ENCODE peak calls at places on chromosomes 5 and 9, in four cellular contexts. L is non-pigmented ciliary epithelial cell, Y is iris pigment epithelial cell, Q is amniotic stem cell. M is an unnamed sample.

GRCh38 chr5:157324237-157324636 is 58.3 kb downstream of the CYFIP2 start:
- DNase-seq in Q (no peak), Y (no peak), L (no peak), M (no peak)

GRCh38 chr9:2655411-2655901 is 33.9 kb downstream of the VLDLR start:
- DNase-seq in Y (peak; percentile 94), Q (peak; percentile 21), L (peak; percentile 84), M (no peak)

GRCh38 chr9:76433851-76434250 is 25.1 kb upstream of the GCNT1 start:
- DNase-seq in Y (peak; percentile 80), Q (no peak), L (no peak), M (no peak)

GRCh38 chr9:133657120-133657661 is 21.0 kb downstream of the DBH start:
- DNase-seq in L (no peak), Q (no peak), Y (peak; percentile 9), M (no peak)

GRCh38 chr5:55324815-55325418 is 17.1 kb downstream of the MTREX start:
- DNase-seq in Y (peak; percentile 62), Q (no peak), L (no peak), M (no peak)

GRCh38 chr5:98773214-98773463 is 324 bp upstream of the RGMB start:
- DNase-seq in Y (no peak), L (no peak), Q (no peak), M (no peak)

GRCh38 chr9:70205366-70206020 is 53.3 kb upstream of the SMC5 start:
- DNase-seq in Q (no peak), L (no peak), Y (peak; percentile 14), M (no peak)

GRCh38 chr5:128279345-128279744 is 195.8 kb downstream of the SLC12A2 start:
- DNase-seq in Q (no peak), L (no peak), Y (no peak), M (no peak)

GRCh38 chr9:18256574-18256973 is 217.4 kb upstream of the ADAMTSL1 start:
- DNase-seq in Q (no peak), L (no peak), Y (no peak), M (no peak)

GRCh38 chr9:133576591-133577462 is 32.4 kb downstream of the FAM163B start:
- DNase-seq in L (no peak), Y (peak; percentile 29), Q (no peak), M (no peak)

GRCh38 chr9:7320139-7320538 is 479.4 kb downstream of the DMAC1 start:
- DNase-seq in L (peak; percentile 49), Q (no peak), Y (peak; percentile 78), M (no peak)

GRCh38 chr5:172854958-172855357 is 20.9 kb downstream of the ERGIC1 start:
- DNase-seq in Y (no peak), L (no peak), Q (no peak), M (no peak)

GRCh38 chr5:180041501-180042274 is 29.9 kb downstream of the RNF130 start:
- DNase-seq in L (no peak), Q (no peak), Y (no peak), M (no peak)

GRCh38 chr9:87711857-87712800 is 13.8 kb upstream of the CTSL start:
- DNase-seq in Q (peak; percentile 59), Y (peak; percentile 71), L (peak; percentile 40), M (no peak)

GRCh38 chr9:126861707-126862460 is 1.4 kb downstream of the ZBTB34 start:
- DNase-seq in Q (no peak), L (no peak), Y (no peak), M (no peak)

GRCh38 chr5:65127181-65127901 is 354.4 kb downstream of the ADAMTS6 start:
- DNase-seq in Q (no peak), L (no peak), Y (peak; percentile 49), M (no peak)

GRCh38 chr9:135224921-135225541 is 137.6 kb downstream of the OLFM1 start:
- DNase-seq in Q (no peak), L (no peak), Y (no peak), M (no peak)

GRCh38 chr5:57450991-57451876 is 31.4 kb downstream of the ACTBL2 start:
- DNase-seq in Q (no peak), Y (peak; percentile 89), L (no peak), M (no peak)

GRCh38 chr5:10288600-10289213 is 19.0 kb downstream of the CMBL start:
- DNase-seq in Q (no peak), Y (no peak), L (no peak), M (peak; percentile 54)

GRCh38 chr5:67942451-67942830 is 273.1 kb upstream of the PIK3R1 start:
- DNase-seq in Y (peak; percentile 7), L (no peak), Q (no peak), M (no peak)

GRCh38 chr5:33049298-33049697 is 338.2 kb downstream of the NPR3 start:
- DNase-seq in Q (no peak), Y (no peak), L (no peak), M (no peak)